ENCODE peak calls at places on chromosomes 6 and 20, in eight cellular contexts. M, K, E, F, V, D, N and U are unnamed samples.

GRCh38 chr20:36336838-36337478 is 30.8 kb downstream of the DLGAP4 start:
- DNase-seq in D (no peak), N (no peak), E (no peak), F (peak), V (no peak), K (no peak), M (no peak), U (no peak)

GRCh38 chr6:146582857-146583256 is 15.9 kb upstream of the ADGB start:
- DNase-seq in M (no peak), V (peak), K (no peak), N (peak), D (no peak), F (no peak), E (peak), U (no peak)

GRCh38 chr6:53330137-53330536 is 18.6 kb downstream of the ELOVL5 start:
- DNase-seq in E (no peak), N (no peak), F (no peak), D (no peak), K (no peak), M (no peak), V (no peak), U (no peak)

GRCh38 chr6:136085370-136086115 is 164.6 kb downstream of the MTFR2 start:
- DNase-seq in M (no peak), F (no peak), K (no peak), N (no peak), D (no peak), E (no peak), V (no peak), U (no peak)

GRCh38 chr6:35084041-35084491 is 57.1 kb downstream of the TCP11 start:
- DNase-seq in F (no peak), N (no peak), V (no peak), E (no peak), D (no peak), M (no peak), K (no peak), U (no peak)

GRCh38 chr6:99604161-99605073 is 2.2 kb upstream of the PRDM13 start:
- DNase-seq in N (no peak), D (no peak), K (no peak), V (no peak), M (no peak), E (no peak), F (no peak), U (no peak)

GRCh38 chr6:6225885-6226284 is 94.6 kb downstream of the F13A1 start:
- DNase-seq in N (no peak), V (no peak), F (no peak), E (no peak), D (no peak), K (no peak), M (no peak), U (no peak)

GRCh38 chr6:156028310-156029131 is 572.9 kb upstream of the NOX3 start:
- DNase-seq in F (no peak), K (no peak), E (no peak), V (no peak), N (no peak), M (no peak), D (no peak), U (no peak)

GRCh38 chr6:89580997-89581666 is 57.4 kb downstream of the LYRM2 start:
- DNase-seq in N (no peak), F (no peak), E (no peak), V (no peak), M (no peak), D (no peak), K (no peak), U (no peak)

GRCh38 chr6:132101550-132101949 is 150.4 kb upstream of the CCN2 start:
- DNase-seq in K (no peak), E (no peak), F (no peak), D (no peak), M (no peak), N (no peak), V (no peak), U (no peak)

GRCh38 chr20:5881714-5882113 is 68.6 kb downstream of the TRMT6 start:
- DNase-seq in F (no peak), D (no peak), N (no peak), K (no peak), E (no peak), V (no peak), M (no peak), U (no peak)

GRCh38 chr6:33168202-33168601 is 24.1 kb downstream of the COL11A2 start:
- DNase-seq in E (no peak), D (no peak), M (no peak), K (no peak), F (no peak), N (no peak), V (no peak), U (no peak)

GRCh38 chr6:98835149-98836024 is 1.0 kb downstream of the POU3F2 start:
- DNase-seq in N (no peak), V (no peak), F (peak), K (no peak), E (no peak), D (peak), M (no peak), U (no peak)

GRCh38 chr6:7542065-7542877 is 800 bp downstream of the DSP start:
- DNase-seq in F (peak), D (no peak), E (peak), N (no peak), V (no peak), K (no peak), M (peak), U (no peak)

GRCh38 chr20:48965189-48965910 is 43.8 kb downstream of the ARFGEF2 start:
- DNase-seq in D (no peak), V (peak), K (no peak), M (no peak), E (no peak), N (no peak), F (no peak), U (no peak)

GRCh38 chr6:40727272-40727671 is 140.1 kb upstream of the LRFN2 start:
- DNase-seq in K (no peak), F (peak), V (no peak), E (no peak), N (no peak), M (no peak), D (no peak), U (no peak)

GRCh38 chr20:20786428-20786827 is 74.0 kb upstream of the RALGAPA2 start:
- DNase-seq in K (no peak), N (peak), V (no peak), E (no peak), D (no peak), M (no peak), F (no peak), U (no peak)

GRCh38 chr6:3806169-3806922 is 42.8 kb upstream of the FAM50B start:
- DNase-seq in M (no peak), E (peak), D (no peak), V (no peak), K (no peak), N (no peak), F (no peak), U (no peak)

GRCh38 chr6:160679402-160679769 is 15.3 kb upstream of the LPA start:
- DNase-seq in F (peak), N (no peak), D (no peak), V (no peak), E (no peak), M (no peak), K (no peak), U (no peak)

GRCh38 chr6:130421567-130421966 is 55.8 kb downstream of the TMEM200A start:
- DNase-seq in D (no peak), M (peak), F (no peak), V (peak), N (no peak), E (no peak), K (no peak), U (no peak)

GRCh38 chr6:103273048-103273447 is 1586.7 kb downstream of the HACE1 start:
- DNase-seq in V (no peak), K (no peak), E (no peak), N (no peak), F (peak), M (no peak), D (no peak), U (no peak)

GRCh38 chr6:11278207-11278559 is 45.7 kb upstream of the NEDD9 start:
- DNase-seq in V (no peak), F (no peak), K (no peak), N (no peak), M (no peak), D (no peak), E (no peak), U (peak)